ENCODE peak calls at places on chromosomes 6 and 20, in four cellular contexts. S, L, B and U are unnamed samples.

GRCh38 chr6:93676506-93676905 is 257.1 kb upstream of the EPHA7 start:
- DNase-seq in B (no peak), L (no peak), S (no peak), U (no peak)

GRCh38 chr20:17650301-17650761 is 31.7 kb downstream of the RRBP1 start:
- DNase-seq in S (no peak), L (no peak), B (no peak), U (no peak)

GRCh38 chr6:3163248-3163594 is 5.9 kb upstream of the TUBB2A start:
- DNase-seq in B (no peak), L (no peak), S (peak), U (no peak)

GRCh38 chr6:140850438-140850837 is 1282.3 kb upstream of the GJE1 start:
- DNase-seq in S (no peak), L (no peak), B (peak), U (no peak)

GRCh38 chr6:52496609-52497008 is 76.5 kb downstream of the EFHC1 start:
- DNase-seq in L (no peak), S (no peak), B (no peak), U (no peak)

GRCh38 chr20:47348539-47349142 is 7.9 kb downstream of the ZMYND8 start:
- DNase-seq in S (no peak), L (no peak), B (peak), U (no peak)

GRCh38 chr6:42375905-42376304 is 75.8 kb downstream of the TRERF1 start:
- DNase-seq in L (no peak), S (no peak), B (no peak), U (no peak)

GRCh38 chr6:127865108-127865507 is 35.8 kb downstream of the THEMIS start:
- DNase-seq in S (no peak), B (no peak), L (no peak), U (no peak)

GRCh38 chr20:1034420-1034799 is 32.3 kb upstream of the RSPO4 start:
- DNase-seq in L (no peak), B (no peak), S (no peak), U (no peak)

GRCh38 chr20:38180781-38181180 is 15.7 kb upstream of the TGM2 start:
- DNase-seq in S (no peak), B (peak), L (no peak), U (no peak)

GRCh38 chr20:13238001-13238653 is 17.1 kb downstream of the ISM1 start:
- DNase-seq in L (no peak), S (no peak), B (no peak), U (no peak)

GRCh38 chr6:98657764-98658163 is 176.6 kb upstream of the POU3F2 start:
- DNase-seq in L (peak), S (no peak), B (peak), U (peak)

GRCh38 chr20:37230200-37230599 is 31.4 kb downstream of the GHRH start:
- DNase-seq in S (no peak), B (no peak), L (no peak), U (no peak)

GRCh38 chr6:139014945-139015344 is 13.6 kb upstream of the ABRACL start:
- DNase-seq in B (no peak), S (no peak), L (no peak), U (no peak)

GRCh38 chr6:142845624-142846458 is 99.1 kb downstream of the HIVEP2 start:
- DNase-seq in S (peak), B (peak), L (peak), U (no peak)

GRCh38 chr6:42046491-42047219 is 3.7 kb upstream of the TAF8 start:
- DNase-seq in S (no peak), B (peak), L (no peak), U (no peak)

GRCh38 chr6:130890531-130890950 is 63.3 kb downstream of the SMLR1 start:
- DNase-seq in B (peak), S (no peak), L (no peak), U (no peak)

GRCh38 chr6:169725270-169726048 is 1.2 kb upstream of the PHF10 start:
- DNase-seq in B (peak), S (peak), L (peak), U (peak)

GRCh38 chr20:62063981-62064787 is 1.5 kb downstream of the TAF4 start:
- DNase-seq in B (no peak), S (peak), L (peak), U (peak)

GRCh38 chr6:137332637-137333228 is 113.5 kb upstream of the IFNGR1 start:
- DNase-seq in B (peak), L (no peak), S (no peak), U (no peak)

GRCh38 chr20:19210426-19211155 is 1.9 kb upstream of the SLC24A3 start:
- DNase-seq in L (no peak), S (no peak), B (no peak), U (no peak)

GRCh38 chr6:158649289-158650143 is at the start of gene SYTL3:
- DNase-seq in B (peak), S (no peak), L (peak), U (no peak)

GRCh38 chr6:76003686-76004085 is 68.8 kb downstream of the IMPG1 start:
- DNase-seq in L (no peak), B (no peak), S (no peak), U (no peak)

GRCh38 chr6:11093591-11094410 is at the start of gene SMIM13:
- DNase-seq in B (peak), S (peak), L (peak), U (peak)

GRCh38 chr6:36863670-36864540 is 10.7 kb downstream of the PPIL1 start:
- DNase-seq in S (no peak), B (no peak), L (no peak), U (no peak)

GRCh38 chr20:61480158-61480825 is 228.2 kb downstream of the CDH4 start:
- DNase-seq in B (no peak), S (no peak), L (no peak), U (no peak)

GRCh38 chr6:44142835-44143234 is 15.5 kb downstream of the TMEM63B start:
- DNase-seq in B (no peak), S (no peak), L (no peak), U (no peak)

GRCh38 chr20:63396300-63396699 is 35.2 kb upstream of the CHRNA4 start:
- DNase-seq in L (no peak), B (no peak), S (no peak), U (no peak)

GRCh38 chr6:72425003-72425681 is 196.7 kb upstream of the KCNQ5 start:
- DNase-seq in S (no peak), L (no peak), B (peak), U (no peak)

GRCh38 chr20:1567392-1568165 is 10.1 kb upstream of the SIRPD start:
- DNase-seq in B (peak), S (no peak), L (no peak), U (no peak)

GRCh38 chr6:141463237-141463977 is 669.3 kb upstream of the GJE1 start:
- DNase-seq in S (no peak), B (peak), L (no peak), U (no peak)

GRCh38 chr6:145829950-145830349 is 15.4 kb upstream of the FBXO30 start:
- DNase-seq in S (no peak), B (no peak), L (no peak), U (no peak)

DNA sequence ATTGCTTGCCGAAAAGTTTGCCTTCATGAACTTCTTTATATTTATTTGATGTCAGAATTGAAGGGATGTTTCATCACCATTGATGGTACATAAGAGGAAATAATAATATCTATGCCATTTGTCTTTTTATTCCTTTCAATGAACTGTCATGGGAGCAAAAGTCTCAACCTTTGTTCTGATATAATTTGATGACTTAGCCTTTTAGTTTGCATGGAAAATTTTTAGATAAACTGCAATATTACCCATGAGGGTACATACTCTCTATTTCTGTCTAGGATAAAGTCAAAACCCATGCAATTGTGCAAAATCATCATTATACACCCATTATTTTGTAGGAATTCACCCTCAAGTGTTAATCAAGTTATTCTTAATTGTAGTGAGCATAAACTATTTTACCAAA is 15.9 kb downstream of the TBXT start:
- DNase-seq in B (no peak), S (no peak), L (no peak), U (no peak)
- TF ChIP-seq CTCF in B (no peak), S (no peak), L (no peak), U (no peak)

DNA sequence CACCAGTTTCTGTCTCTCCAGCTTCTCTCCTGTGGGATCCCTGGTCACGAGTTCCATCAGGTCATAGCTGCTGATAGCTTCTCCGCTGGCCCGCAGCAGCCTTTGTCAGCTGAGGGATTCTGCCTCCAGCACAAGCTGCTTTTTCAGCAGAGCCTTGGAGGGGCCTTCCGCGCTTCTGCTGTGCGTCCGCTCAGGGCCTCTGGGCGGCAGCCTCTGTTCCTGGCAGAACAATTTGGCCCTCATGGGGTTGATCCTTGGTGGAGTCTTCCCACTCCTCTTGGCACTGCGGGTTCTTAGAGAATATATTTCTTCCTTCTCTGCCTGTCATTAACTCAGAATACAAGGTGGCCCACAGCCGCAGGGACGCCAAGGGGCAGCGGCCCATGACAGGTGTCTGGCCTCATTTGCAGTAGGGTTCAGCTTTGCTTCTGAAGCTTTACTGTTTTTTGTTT is 158.8 kb downstream of the DTNBP1 start:
- DNase-seq in L (no peak), B (no peak), S (peak), U (no peak)
- TF ChIP-seq CTCF in L (no peak), B (no peak), S (peak), U (no peak)

GRCh38 chr6:105868823-105869460 is 217.2 kb upstream of the PRDM1 start:
- DNase-seq in S (no peak), L (no peak), B (no peak), U (no peak)
- TF ChIP-seq CTCF in S (no peak), L (no peak), B (no peak), U (no peak)

DNA sequence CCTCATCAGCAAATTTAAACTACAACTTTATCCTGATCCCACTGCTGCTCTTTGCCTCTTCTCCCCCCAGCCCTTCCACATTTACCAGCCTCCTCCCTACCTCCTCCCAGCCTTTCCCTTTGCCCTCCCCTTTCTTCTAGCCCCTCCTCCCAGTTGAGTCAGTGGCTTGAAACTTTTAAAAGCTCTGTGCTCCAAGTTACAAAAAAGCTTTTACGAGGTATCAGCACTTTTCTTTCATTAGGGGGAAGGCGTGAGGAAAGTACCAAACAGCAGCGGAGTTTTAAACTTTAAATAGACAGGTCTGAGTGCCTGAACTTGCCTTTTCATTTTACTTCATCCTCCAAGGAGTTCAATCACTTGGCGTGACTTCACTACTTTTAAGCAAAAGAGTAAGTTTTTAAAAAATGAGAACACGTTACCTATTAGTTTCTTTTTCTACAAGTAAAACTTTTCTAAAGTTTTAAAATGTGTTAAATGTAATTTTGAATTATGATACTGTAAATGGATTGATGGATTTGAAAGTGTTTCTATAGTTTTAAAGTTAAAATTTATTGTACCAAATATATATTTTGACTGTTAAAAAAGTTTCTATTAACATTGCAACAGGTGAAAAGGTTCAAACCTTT is at the start of gene GJA1:
- DNase-seq in B (peak), S (no peak), L (peak), U (no peak)
- TF ChIP-seq CTCF in B (no peak), S (no peak), L (no peak), U (no peak)

GRCh38 chr6:69722683-69723082 is 74.1 kb downstream of the LMBRD1 start:
- DNase-seq in S (no peak), B (no peak), L (no peak), U (no peak)

GRCh38 chr6:69719602-69720193 is 77.1 kb downstream of the LMBRD1 start:
- DNase-seq in B (peak), L (peak), S (no peak), U (no peak)
- TF ChIP-seq CTCF in B (peak), L (peak), S (peak), U (peak)

GRCh38 chr6:19552588-19552987 is 284.6 kb upstream of the ID4 start:
- DNase-seq in B (no peak), S (no peak), L (no peak), U (no peak)
- TF ChIP-seq CTCF in B (no peak), S (no peak), L (no peak), U (no peak)

GRCh38 chr6:1378224-1379025 is 11.0 kb upstream of the FOXF2 start:
- DNase-seq in L (no peak), S (no peak), B (no peak), U (no peak)

GRCh38 chr6:1380625-1381396 is 8.6 kb upstream of the FOXF2 start:
- DNase-seq in B (no peak), L (no peak), S (no peak), U (no peak)

GRCh38 chr6:1377526-1378223 is 11.7 kb upstream of the FOXF2 start:
- DNase-seq in S (no peak), L (no peak), B (no peak), U (no peak)

GRCh38 chr6:1379810-1380198 is 9.6 kb upstream of the FOXF2 start:
- DNase-seq in B (no peak), S (no peak), L (no peak), U (no peak)

GRCh38 chr6:1379026-1379809 is 10.2 kb upstream of the FOXF2 start:
- DNase-seq in B (no peak), L (no peak), S (no peak), U (no peak)
- TF ChIP-seq CTCF in B (no peak), L (no peak), S (no peak), U (no peak)

GRCh38 chr6:95923518-95923917 is 92.3 kb upstream of the FUT9 start:
- DNase-seq in L (no peak), B (no peak), S (no peak), U (no peak)
- TF ChIP-seq CTCF in L (no peak), B (no peak), S (no peak), U (peak)